ENCODE peak calls at places on chromosomes 2 and 18, in eight cellular contexts. P, U, G, V, B, J, K and Q are unnamed samples.

GRCh38 chr2:134232868-134233732 is 20.8 kb upstream of the MGAT5 start:
- DNase-seq in B (no peak), U (no peak), P (no peak), V (no peak), K (no peak), G (no peak), J (no peak), Q (no peak)

GRCh38 chr2:37575780-37576179 is 95.7 kb downstream of the CDC42EP3 start:
- DNase-seq in P (no peak), U (no peak), G (no peak), K (no peak), V (no peak), J (no peak), B (no peak), Q (no peak)

GRCh38 chr2:8406271-8406670 is 275.6 kb upstream of the ID2 start:
- DNase-seq in G (no peak), P (no peak), V (no peak), B (no peak), J (no peak), U (no peak), K (no peak), Q (no peak)

GRCh38 chr2:5842326-5842725 is 150.1 kb downstream of the SOX11 start:
- DNase-seq in G (no peak), J (no peak), U (no peak), B (no peak), V (no peak), K (no peak), P (no peak), Q (no peak)

GRCh38 chr2:98324181-98324580 is 22.1 kb upstream of the CNGA3 start:
- DNase-seq in B (no peak), V (no peak), G (no peak), J (no peak), U (no peak), K (no peak), P (no peak), Q (no peak)

GRCh38 chr18:32893915-32894314 is 121.1 kb upstream of the KLHL14 start:
- DNase-seq in K (no peak), J (no peak), G (no peak), U (no peak), B (no peak), V (no peak), P (no peak), Q (no peak)

GRCh38 chr18:61639886-61640285 is 252.9 kb downstream of the RNF152 start:
- DNase-seq in J (no peak), U (no peak), B (no peak), V (no peak), G (no peak), P (no peak), K (no peak), Q (no peak)

GRCh38 chr2:108383146-108383830 is 5.5 kb downstream of the SULT1C4 start:
- DNase-seq in P (no peak), G (no peak), K (no peak), V (no peak), B (no peak), U (no peak), J (no peak), Q (no peak)

GRCh38 chr2:225614915-225615314 is 215.4 kb downstream of the NYAP2 start:
- DNase-seq in B (no peak), P (no peak), U (no peak), K (no peak), G (no peak), J (no peak), V (no peak), Q (no peak)

GRCh38 chr2:41736105-41736567 is 311.7 kb upstream of the PKDCC start:
- DNase-seq in P (no peak), G (no peak), K (no peak), U (no peak), J (no peak), V (no peak), B (no peak), Q (no peak)

GRCh38 chr2:170425291-170425751 is 247.4 kb downstream of the MYO3B start:
- DNase-seq in J (no peak), U (no peak), K (no peak), P (no peak), V (no peak), G (no peak), B (no peak), Q (no peak)

GRCh38 chr2:109209412-109209811 is 80.4 kb downstream of the SH3RF3 start:
- DNase-seq in P (no peak), G (no peak), U (no peak), B (no peak), V (no peak), K (no peak), J (no peak), Q (no peak)

GRCh38 chr2:235541016-235541415 is 47.2 kb downstream of the AGAP1 start:
- DNase-seq in V (no peak), J (no peak), U (no peak), B (no peak), G (no peak), P (no peak), K (no peak), Q (peak)

GRCh38 chr2:55500025-55500424 is 19.5 kb upstream of the CFAP36 start:
- DNase-seq in J (no peak), G (no peak), K (no peak), U (no peak), V (no peak), P (no peak), B (no peak), Q (no peak)

GRCh38 chr2:145110668-145111067 is 590.7 kb upstream of the ZEB2 start:
- DNase-seq in K (no peak), U (no peak), G (no peak), V (no peak), P (no peak), B (no peak), J (no peak), Q (no peak)

GRCh38 chr2:73985318-73986084 is 791 bp downstream of the TET3 start:
- DNase-seq in B (peak), K (no peak), G (peak), P (peak), U (no peak), V (no peak), J (peak), Q (no peak)

GRCh38 chr2:223828314-223828713 is 9.1 kb downstream of the AP1S3 start:
- DNase-seq in P (no peak), B (no peak), G (no peak), U (no peak), K (no peak), J (no peak), V (no peak), Q (no peak)

GRCh38 chr18:26405190-26405781 is 143.1 kb downstream of the KCTD1 start:
- DNase-seq in K (no peak), V (peak), U (no peak), J (no peak), B (peak), G (peak), P (no peak), Q (peak)

GRCh38 chr2:29603341-29603740 is 318.0 kb downstream of the ALK start:
- DNase-seq in U (no peak), V (no peak), J (no peak), K (no peak), B (no peak), G (no peak), P (no peak), Q (no peak)

GRCh38 chr18:8610442-8610801 is 1.2 kb downstream of the RAB12 start:
- DNase-seq in G (no peak), B (no peak), K (no peak), P (no peak), V (peak), U (no peak), J (no peak), Q (peak)

GRCh38 chr2:100862081-100862480 is 42.1 kb downstream of the NPAS2 start:
- DNase-seq in V (no peak), J (no peak), U (no peak), P (no peak), K (no peak), B (no peak), G (no peak), Q (no peak)
- H3K27ac ChIP-seq in V (no peak), J (no peak), U (no peak), P (no peak), K (no peak), B (no peak), G (no peak), Q (no peak)

GRCh38 chr2:47346-48218 is 1.3 kb upstream of the FAM110C start:
- DNase-seq in V (peak), K (no peak), U (peak), B (no peak), P (no peak), J (peak), G (no peak), Q (no peak)

GRCh38 chr2:46131-46470 is 204 bp downstream of the FAM110C start:
- DNase-seq in U (no peak), B (no peak), P (no peak), J (no peak), K (no peak), G (no peak), V (no peak), Q (no peak)

GRCh38 chr2:45342-46130 is 769 bp downstream of the FAM110C start:
- DNase-seq in J (no peak), P (no peak), G (no peak), K (no peak), U (peak), V (peak), B (no peak), Q (no peak)

GRCh38 chr2:44748-45341 is 1.5 kb downstream of the FAM110C start:
- DNase-seq in G (peak), K (no peak), U (no peak), B (peak), V (peak), P (peak), J (no peak), Q (no peak)

GRCh38 chr2:46471-47345 is at the start of gene FAM110C:
- DNase-seq in P (peak), B (peak), U (peak), K (peak), V (peak), G (peak), J (peak), Q (peak)
- H3K4me3 ChIP-seq in P (peak), B (peak), U (peak), K (peak), V (peak), G (peak), J (peak), Q (peak)

GRCh38 chr2:70785137-70785911 is 5.1 kb downstream of the FIGLA start:
- DNase-seq in U (no peak), P (no peak), K (no peak), V (peak), G (no peak), J (no peak), B (no peak), Q (peak)
- TF ChIP-seq CTCF in U (no peak), P (peak), K (no peak), V (no peak), G (no peak), J (no peak), B (no peak), Q (peak)

GRCh38 chr2:232318175-232318855 is 60.2 kb upstream of the ALPP start:
- DNase-seq in G (peak), B (no peak), U (no peak), J (no peak), P (no peak), V (no peak), K (no peak), Q (no peak)

GRCh38 chr2:232319117-232320037 is 59.2 kb upstream of the ALPP start:
- DNase-seq in P (no peak), V (no peak), J (no peak), K (peak), B (no peak), U (no peak), G (peak), Q (no peak)

GRCh38 chr2:232315923-232316299 is 62.6 kb upstream of the ALPP start:
- DNase-seq in V (no peak), K (no peak), G (no peak), J (no peak), U (no peak), P (no peak), B (no peak), Q (no peak)

GRCh38 chr2:232315049-232315922 is 63.3 kb upstream of the ALPP start:
- DNase-seq in V (peak), G (peak), J (no peak), B (peak), P (peak), U (no peak), K (peak), Q (no peak)

GRCh38 chr2:232316382-232317190 is 62.0 kb upstream of the ALPP start:
- DNase-seq in K (no peak), V (no peak), B (no peak), P (no peak), J (no peak), G (peak), U (no peak), Q (no peak)
- H3K27ac ChIP-seq in K (peak), V (no peak), B (peak), P (peak), J (peak), G (peak), U (no peak), Q (no peak)

DNA sequence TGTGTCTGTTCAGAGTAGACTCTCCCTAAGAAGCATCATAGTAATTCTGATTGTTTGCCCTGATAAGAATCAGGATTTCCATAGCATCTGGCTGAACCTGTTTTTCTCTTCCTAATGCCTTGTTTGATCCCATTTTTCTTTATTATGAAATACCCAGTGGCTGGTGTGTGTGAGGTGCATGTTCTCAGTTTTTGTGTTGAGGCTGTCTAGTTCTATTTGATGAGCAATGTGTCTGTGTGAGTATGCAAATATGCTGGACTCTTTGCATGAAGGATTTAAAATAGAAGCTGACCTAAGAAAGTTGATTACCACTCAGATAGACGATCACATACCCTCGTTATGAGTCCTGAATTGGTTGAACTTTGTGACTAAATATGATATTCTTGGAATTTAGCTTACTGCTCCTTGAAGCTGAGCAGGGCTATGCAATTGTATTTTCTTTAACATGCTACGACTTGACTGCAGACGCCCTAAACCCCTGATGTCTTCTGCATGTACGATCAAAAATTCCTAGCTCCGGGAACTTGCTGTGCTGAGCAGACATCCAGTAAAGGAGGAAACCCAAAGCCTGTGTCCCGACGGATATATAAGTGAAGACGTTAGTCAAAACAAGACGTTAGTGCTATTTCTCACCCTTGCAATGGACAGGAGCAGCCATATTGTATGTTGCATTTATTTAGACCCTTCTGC is 51.3 kb downstream of the SETBP1 start:
- DNase-seq in P (no peak), G (no peak), B (no peak), U (no peak), K (no peak), V (no peak), J (no peak), Q (no peak)
- H3K4me3 ChIP-seq in P (no peak), G (no peak), B (no peak), U (no peak), K (no peak), V (no peak), J (no peak), Q (no peak)